ENCODE peak calls at places on chromosomes 2 and 18, in eight cellular contexts. Z is body of pancreas, C is A549, L is RWPE1, F is AG09319, V is tibial artery, D is left ventricle myocardium inferior, A is epithelial cell of esophagus. M is an unnamed sample.
A peak's percentile ranks its signal among the peaks of the same experiment; 100 is the strongest.

GRCh38 chr2:85611217-85611704 is 605 bp downstream of the C2orf68 start:
- DNase-seq in V (no peak), F (no peak), Z (no peak), D (no peak), L (peak; percentile 46), C (no peak), A (no peak), M (no peak)

GRCh38 chr18:78635093-78635800 is 344.4 kb upstream of the SALL3 start:
- DNase-seq in D (no peak), C (no peak), F (no peak), A (no peak), Z (no peak), V (no peak), L (no peak), M (no peak)

GRCh38 chr2:150188177-150188576 is 299.3 kb downstream of the RND3 start:
- DNase-seq in V (no peak), C (no peak), L (no peak), D (no peak), Z (no peak), A (no peak), F (no peak), M (no peak)

GRCh38 chr2:66667288-66667780 is 232.4 kb downstream of the MEIS1 start:
- DNase-seq in C (no peak), D (no peak), Z (no peak), F (no peak), V (no peak), A (peak; percentile 8), L (no peak), M (no peak)

GRCh38 chr2:211085056-211085680 is 528.8 kb downstream of the CPS1 start:
- DNase-seq in C (peak; percentile 8), F (no peak), A (peak; percentile 59), Z (peak; percentile 23), D (no peak), L (peak; percentile 32), V (no peak), M (no peak)

GRCh38 chr2:41400057-41400665 is 647.7 kb upstream of the PKDCC start:
- DNase-seq in D (no peak), Z (no peak), L (no peak), A (no peak), V (no peak), C (no peak), F (no peak), M (no peak)

GRCh38 chr2:17879137-17879912 is 858 bp downstream of the KCNS3 start:
- DNase-seq in A (peak; percentile 81), D (peak; percentile 73), V (peak; percentile 42), L (peak; percentile 59), C (peak; percentile 82), F (peak; percentile 10), Z (peak; percentile 81), M (no peak)

GRCh38 chr2:75317801-75318200 is 118.5 kb upstream of the TACR1 start:
- DNase-seq in A (no peak), Z (no peak), C (no peak), L (no peak), V (no peak), F (no peak), D (no peak), M (no peak)

DNA sequence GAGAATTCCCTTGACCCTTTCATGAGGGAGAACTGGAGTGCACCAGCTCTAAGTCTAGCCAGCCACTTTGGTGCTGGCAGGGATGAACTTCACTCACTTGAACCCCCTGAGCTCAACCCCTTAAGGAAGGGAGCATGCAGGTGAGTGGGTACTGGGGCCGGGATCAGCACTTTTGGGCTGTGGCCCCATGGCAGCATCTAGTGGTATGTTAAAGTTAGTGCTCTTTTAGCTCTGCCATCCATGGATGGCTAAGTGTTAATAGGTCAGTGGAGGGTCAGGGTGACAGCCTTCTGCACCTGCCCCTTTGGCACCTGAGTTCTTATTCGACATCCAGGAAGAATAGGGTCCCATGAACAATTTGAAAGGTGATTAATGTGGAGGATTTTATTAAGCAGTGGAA is 689.0 kb upstream of the FSHR start:
- DNase-seq in Z (no peak), V (no peak), A (no peak), C (no peak), F (no peak), L (no peak), D (no peak), M (no peak)
- TF ChIP-seq CTCF in Z (no peak), V (no peak), A (no peak), C (no peak), F (no peak), L (no peak), D (no peak), M (no peak)

DNA sequence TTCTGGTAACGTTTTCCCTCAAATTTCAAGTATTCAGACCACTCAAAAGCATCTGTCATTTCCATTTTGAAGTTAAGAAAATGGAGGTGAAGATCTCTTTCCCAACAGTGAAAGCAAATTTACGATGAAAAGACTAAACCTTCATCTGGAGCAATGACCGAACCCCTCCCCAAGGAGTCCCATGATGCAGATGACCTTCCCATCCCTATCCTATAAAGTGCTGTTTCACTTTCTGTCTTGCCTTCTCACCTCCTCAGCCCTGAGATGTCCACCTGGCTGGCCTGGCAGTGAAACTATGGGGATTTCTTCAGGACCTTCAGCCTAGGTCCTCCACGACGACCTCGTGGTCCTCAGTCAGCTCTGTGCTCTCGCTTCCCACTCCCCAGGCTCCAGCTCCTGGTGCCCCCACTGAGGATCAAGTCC is 925 bp upstream of the NPC1 start:
- DNase-seq in A (no peak), D (no peak), C (no peak), F (no peak), Z (peak; percentile 6), V (no peak), L (no peak), M (no peak)
- TF ChIP-seq CTCF in A (no peak), D (peak; percentile 41), C (no peak), F (no peak), Z (no peak), V (no peak), L (peak; percentile 54), M (no peak)

GRCh38 chr18:28108801-28109200 is 68.1 kb downstream of the CDH2 start:
- DNase-seq in A (peak; percentile 62), V (no peak), Z (no peak), L (no peak), F (no peak), D (no peak), C (no peak), M (no peak)
- TF ChIP-seq CTCF in A (peak; percentile 33), V (no peak), Z (no peak), L (no peak), F (no peak), D (no peak), C (peak; percentile 52), M (no peak)

GRCh38 chr2:43207553-43208300 is 18.7 kb downstream of the ZFP36L2 start:
- DNase-seq in C (no peak), Z (no peak), L (no peak), F (no peak), V (no peak), D (no peak), A (peak; percentile 69), M (no peak)
- TF ChIP-seq CTCF in C (no peak), Z (no peak), L (no peak), F (no peak), V (no peak), D (no peak), A (no peak), M (no peak)

DNA sequence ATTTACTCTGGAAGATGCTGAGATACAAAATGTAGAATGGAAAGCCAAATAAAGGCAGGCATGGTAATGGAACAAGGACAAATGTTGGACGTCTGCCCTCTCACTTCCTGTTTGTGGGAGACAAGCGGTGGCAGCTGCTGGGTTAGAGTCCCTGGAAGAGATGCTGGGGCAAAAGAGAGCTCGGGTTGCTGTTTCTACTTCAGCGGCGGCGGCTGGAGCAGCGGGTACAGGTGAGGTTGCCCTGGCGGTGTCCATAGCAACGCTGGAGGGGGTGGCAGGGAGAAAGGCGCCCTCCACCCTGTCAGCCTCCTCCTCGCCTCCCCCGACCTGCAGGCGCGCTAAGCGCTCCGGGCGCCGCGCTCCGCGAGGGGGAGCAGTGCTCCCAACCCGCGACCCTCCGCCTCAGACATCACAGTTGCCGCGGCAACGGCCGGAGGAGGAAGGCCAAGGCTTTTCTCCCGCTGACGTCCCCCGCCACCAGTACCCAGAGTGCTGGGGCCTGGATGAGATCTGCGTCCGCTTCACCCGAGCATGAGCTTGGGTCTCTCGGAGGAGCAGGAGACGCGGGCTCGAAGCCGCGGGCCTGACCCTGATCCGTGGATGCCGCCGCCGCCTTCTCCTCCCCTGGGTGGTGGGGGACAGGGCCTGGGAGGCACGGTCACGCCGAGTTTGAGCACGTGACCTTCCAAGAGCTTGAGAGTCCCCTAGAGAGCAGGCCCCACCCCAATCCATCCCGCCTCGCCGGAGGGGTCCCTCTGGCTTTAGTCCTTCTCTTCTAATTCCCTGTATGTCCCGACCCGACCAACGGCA is 65.6 kb downstream of the NOL4 start:
- DNase-seq in L (no peak), V (peak; percentile 20), A (peak; percentile 0), F (no peak), D (no peak), Z (peak; percentile 59), C (no peak), M (no peak)
- TF ChIP-seq CTCF in L (no peak), V (no peak), A (no peak), F (no peak), D (peak; percentile 11), Z (no peak), C (no peak), M (peak; percentile 24)

DNA sequence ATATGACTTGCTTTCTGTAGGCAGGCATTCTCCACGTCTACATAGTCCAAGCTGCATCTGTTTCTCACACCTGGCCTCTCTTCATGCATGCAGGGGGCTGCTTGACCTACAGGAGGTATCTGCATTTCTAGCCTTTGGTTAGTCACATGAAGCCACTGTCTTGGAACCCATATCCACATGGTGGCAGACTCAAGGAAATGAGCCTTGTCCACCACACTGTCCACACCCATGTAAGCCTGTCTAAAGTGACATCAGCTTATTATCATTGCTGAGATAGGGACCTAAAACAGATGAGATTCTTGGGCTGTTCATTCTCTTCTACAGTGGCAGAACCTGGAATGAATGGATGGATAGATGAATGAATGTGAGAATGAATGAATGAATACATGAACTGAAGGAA is 160.4 kb downstream of the DOCK10 start:
- DNase-seq in Z (no peak), F (no peak), L (no peak), C (no peak), V (no peak), D (no peak), A (no peak), M (no peak)
- TF ChIP-seq CTCF in Z (no peak), F (no peak), L (no peak), C (no peak), V (no peak), D (no peak), A (no peak), M (no peak)

DNA sequence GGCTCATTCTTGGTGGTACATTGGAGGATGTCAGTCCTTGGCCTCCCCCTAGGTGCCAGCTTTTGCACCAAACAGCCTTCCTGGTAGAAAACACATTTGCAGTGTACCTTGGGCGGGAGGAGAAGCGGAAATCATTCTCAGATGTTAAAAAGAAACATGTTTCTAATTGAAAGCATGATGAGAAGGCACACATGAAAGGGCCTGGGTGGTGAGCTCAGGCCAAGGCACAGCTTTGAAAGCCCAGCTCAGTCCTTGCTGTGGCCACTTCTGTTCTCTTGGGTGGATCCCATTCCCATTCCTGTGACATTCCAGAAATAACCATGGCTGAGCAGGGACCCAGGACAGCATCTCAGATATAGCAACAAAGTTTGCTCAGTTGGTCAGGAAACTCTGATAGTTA is 71.5 kb downstream of the LTBP1 start:
- DNase-seq in A (no peak), C (no peak), V (no peak), Z (no peak), L (no peak), F (no peak), D (no peak), M (no peak)
- TF ChIP-seq CTCF in A (no peak), C (no peak), V (no peak), Z (no peak), L (no peak), F (peak; percentile 3), D (no peak), M (no peak)